ENCODE peak calls at places on chromosomes 11 and 22, in seven cellular contexts. One of them, this sample, is unnamed.

GRCh38 chr11:26072612-26073011 is 259.3 kb upstream of the ANO3 start:
- DNase-seq in uterus: no peak
- DNase-seq in NB4: no peak
- DNase-seq in H54: no peak
- DNase-seq in prostate gland: no peak
- DNase-seq in heart left ventricle: no peak
- DNase-seq in spleen: no peak
- DNase-seq in this sample: no peak

GRCh38 chr11:75959540-75959939 is 144.5 kb downstream of the UVRAG start:
- DNase-seq in prostate gland: no peak
- DNase-seq in NB4: no peak
- DNase-seq in heart left ventricle: no peak
- DNase-seq in uterus: no peak
- DNase-seq in spleen: no peak
- DNase-seq in H54: no peak
- DNase-seq in this sample: no peak

GRCh38 chr11:117281159-117281558 is 10.0 kb upstream of the BACE1-AS start:
- DNase-seq in spleen: no peak
- DNase-seq in NB4: no peak
- DNase-seq in H54: peak
- DNase-seq in heart left ventricle: no peak
- DNase-seq in uterus: peak
- DNase-seq in prostate gland: no peak
- DNase-seq in this sample: peak

GRCh38 chr11:77560605-77561004 is 29.1 kb upstream of the AQP11 start:
- DNase-seq in H54: peak
- DNase-seq in heart left ventricle: no peak
- DNase-seq in NB4: no peak
- DNase-seq in uterus: no peak
- DNase-seq in spleen: no peak
- DNase-seq in prostate gland: no peak
- DNase-seq in this sample: no peak

GRCh38 chr11:65121447-65121864 is 478 bp downstream of the FAU start:
- DNase-seq in NB4: peak
- DNase-seq in H54: no peak
- DNase-seq in spleen: peak
- DNase-seq in prostate gland: no peak
- DNase-seq in heart left ventricle: no peak
- DNase-seq in uterus: peak
- DNase-seq in this sample: no peak

GRCh38 chr11:112769170-112769569 is 192.1 kb upstream of the NCAM1 start:
- DNase-seq in uterus: no peak
- DNase-seq in heart left ventricle: no peak
- DNase-seq in H54: no peak
- DNase-seq in NB4: no peak
- DNase-seq in spleen: no peak
- DNase-seq in prostate gland: no peak
- DNase-seq in this sample: no peak

GRCh38 chr11:15035283-15035682 is 38.1 kb upstream of the CALCB start:
- DNase-seq in spleen: no peak
- DNase-seq in prostate gland: no peak
- DNase-seq in heart left ventricle: no peak
- DNase-seq in H54: no peak
- DNase-seq in NB4: no peak
- DNase-seq in uterus: no peak
- DNase-seq in this sample: no peak

GRCh38 chr22:17085277-17086091 is 684 bp downstream of the IL17RA start:
- DNase-seq in uterus: peak
- DNase-seq in prostate gland: no peak
- DNase-seq in spleen: no peak
- DNase-seq in H54: no peak
- DNase-seq in NB4: peak
- DNase-seq in heart left ventricle: peak
- DNase-seq in this sample: no peak

GRCh38 chr11:125956371-125956770 is 10.5 kb downstream of the VSIG10L2 start:
- DNase-seq in H54: no peak
- DNase-seq in prostate gland: no peak
- DNase-seq in NB4: no peak
- DNase-seq in spleen: peak
- DNase-seq in uterus: peak
- DNase-seq in heart left ventricle: peak
- DNase-seq in this sample: no peak

GRCh38 chr11:125257751-125258150 is 93.2 kb downstream of the PKNOX2 start:
- DNase-seq in H54: no peak
- DNase-seq in spleen: no peak
- DNase-seq in heart left ventricle: no peak
- DNase-seq in uterus: no peak
- DNase-seq in prostate gland: no peak
- DNase-seq in NB4: no peak
- DNase-seq in this sample: no peak

GRCh38 chr11:28169816-28170215 is 61.6 kb downstream of the METTL15 start:
- DNase-seq in heart left ventricle: no peak
- DNase-seq in uterus: no peak
- DNase-seq in NB4: peak
- DNase-seq in spleen: no peak
- DNase-seq in prostate gland: no peak
- DNase-seq in H54: no peak
- DNase-seq in this sample: no peak

GRCh38 chr22:50305658-50306566 is 1.5 kb downstream of the PLXNB2 start:
- DNase-seq in spleen: no peak
- DNase-seq in H54: peak
- DNase-seq in NB4: peak
- DNase-seq in prostate gland: peak
- DNase-seq in uterus: peak
- DNase-seq in heart left ventricle: peak
- DNase-seq in this sample: peak
- TF ChIP-seq POLR2A in spleen: no peak
- TF ChIP-seq POLR2A in H54: no peak
- TF ChIP-seq POLR2A in NB4: no peak
- TF ChIP-seq POLR2A in prostate gland: peak
- TF ChIP-seq POLR2A in uterus: no peak
- TF ChIP-seq POLR2A in heart left ventricle: no peak
- TF ChIP-seq POLR2A in this sample: no peak

DNA sequence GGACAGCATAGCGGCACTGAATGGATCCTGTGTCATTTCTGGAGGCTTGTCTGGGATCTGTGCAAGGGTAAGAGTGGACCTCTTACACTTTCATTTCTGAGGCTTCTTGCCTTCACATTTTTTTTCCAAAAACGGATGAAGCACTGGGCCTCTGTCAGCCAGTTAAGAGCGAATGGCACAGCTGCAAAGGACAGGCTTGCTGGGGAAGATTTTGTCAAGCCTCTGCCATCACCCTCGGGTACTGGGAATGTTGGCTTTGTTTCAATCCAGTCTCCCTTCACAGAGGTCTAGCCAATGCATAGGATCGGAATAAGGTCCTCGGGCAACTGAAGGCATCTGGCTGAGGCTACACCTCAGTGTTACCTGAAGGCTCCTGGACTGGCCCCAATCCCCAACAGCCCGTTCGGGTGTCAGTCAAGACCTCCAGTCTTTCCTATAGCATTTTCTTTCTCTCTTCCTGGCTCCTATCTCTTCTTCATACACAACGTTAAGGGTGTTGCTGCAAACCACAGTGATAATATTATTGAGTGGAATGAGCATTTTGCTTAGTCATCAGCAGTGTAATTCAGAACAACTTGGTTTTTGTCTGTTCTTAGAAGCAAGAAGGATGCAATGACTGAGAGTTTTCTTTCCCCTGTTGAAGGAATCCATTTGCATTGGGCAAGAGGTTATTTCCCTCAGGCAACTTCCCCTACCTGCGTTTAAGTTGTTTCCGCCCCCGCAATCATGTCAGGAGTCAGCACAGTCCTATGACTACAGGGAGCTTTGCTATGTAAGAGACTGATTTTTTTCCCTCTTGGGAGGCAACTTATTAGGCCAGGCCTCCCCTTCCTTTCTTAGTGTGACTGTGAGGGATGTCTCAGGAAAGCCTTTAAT is 22.8 kb downstream of the NPAT start:
- DNase-seq in spleen: no peak
- DNase-seq in H54: no peak
- DNase-seq in heart left ventricle: no peak
- DNase-seq in uterus: no peak
- DNase-seq in NB4: peak
- DNase-seq in prostate gland: no peak
- DNase-seq in this sample: no peak
- TF ChIP-seq POLR2A in spleen: no peak
- TF ChIP-seq POLR2A in H54: no peak
- TF ChIP-seq POLR2A in heart left ventricle: no peak
- TF ChIP-seq POLR2A in uterus: no peak
- TF ChIP-seq POLR2A in NB4: no peak
- TF ChIP-seq POLR2A in prostate gland: no peak
- TF ChIP-seq POLR2A in this sample: no peak

GRCh38 chr11:73980001-73980960 is 2.4 kb downstream of the UCP2 start:
- DNase-seq in heart left ventricle: peak
- DNase-seq in NB4: peak
- DNase-seq in spleen: peak
- DNase-seq in prostate gland: no peak
- DNase-seq in H54: no peak
- DNase-seq in uterus: no peak
- DNase-seq in this sample: no peak
- TF ChIP-seq POLR2A in heart left ventricle: no peak
- TF ChIP-seq POLR2A in NB4: no peak
- TF ChIP-seq POLR2A in spleen: no peak
- TF ChIP-seq POLR2A in prostate gland: no peak
- TF ChIP-seq POLR2A in H54: no peak
- TF ChIP-seq POLR2A in uterus: no peak
- TF ChIP-seq POLR2A in this sample: no peak

DNA sequence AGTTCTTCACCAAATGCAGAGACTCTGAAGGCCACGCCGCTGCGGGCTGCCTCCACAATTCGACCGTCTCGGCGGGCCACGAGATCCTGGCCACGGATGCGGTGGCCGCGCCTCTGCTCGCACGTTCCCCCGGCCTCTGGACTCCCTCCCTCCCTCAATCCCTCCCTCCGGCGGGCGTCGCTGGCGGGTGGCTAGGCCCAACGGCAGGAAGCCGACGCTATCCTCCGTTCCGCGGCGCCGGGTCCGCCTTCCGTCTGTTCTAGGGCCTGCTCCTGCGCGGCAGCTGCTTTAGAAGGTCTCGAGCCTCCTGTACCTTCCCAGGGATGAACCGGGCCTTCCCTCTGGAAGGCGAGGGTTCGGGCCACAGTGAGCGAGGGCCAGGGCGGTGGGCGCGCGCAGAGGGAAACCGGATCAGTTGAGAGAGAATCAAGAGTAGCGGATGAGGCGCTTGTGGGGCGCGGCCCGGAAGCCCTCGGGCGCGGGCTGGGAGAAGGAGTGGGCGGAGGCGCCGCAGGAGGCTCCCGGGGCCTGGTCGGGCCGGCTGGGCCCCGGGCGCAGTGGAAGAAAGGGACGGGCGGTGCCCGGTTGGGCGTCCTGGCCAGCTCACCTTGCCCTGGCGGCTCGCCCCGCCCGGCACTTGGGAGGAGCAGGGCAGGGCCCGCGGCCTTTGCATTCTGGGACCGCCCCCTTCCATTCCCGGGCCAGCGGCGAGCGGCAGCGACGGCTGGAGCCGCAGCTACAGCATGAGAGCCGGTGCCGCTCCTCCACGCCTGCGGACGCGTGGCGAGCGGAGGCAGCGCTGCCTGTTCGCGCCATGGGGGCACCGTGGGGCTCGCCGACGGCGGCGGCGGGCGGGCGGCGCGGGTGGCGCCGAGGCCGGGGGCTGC is at the start of gene FUT4:
- DNase-seq in uterus: peak
- DNase-seq in spleen: peak
- DNase-seq in heart left ventricle: peak
- DNase-seq in H54: peak
- DNase-seq in prostate gland: peak
- DNase-seq in NB4: peak
- DNase-seq in this sample: peak
- TF ChIP-seq POLR2A in uterus: peak
- TF ChIP-seq POLR2A in spleen: peak
- TF ChIP-seq POLR2A in heart left ventricle: no peak
- TF ChIP-seq POLR2A in H54: peak
- TF ChIP-seq POLR2A in prostate gland: peak
- TF ChIP-seq POLR2A in NB4: peak
- TF ChIP-seq POLR2A in this sample: no peak

GRCh38 chr11:118328745-118329144 is 13.8 kb downstream of the CD3D start:
- DNase-seq in H54: no peak
- DNase-seq in heart left ventricle: no peak
- DNase-seq in NB4: no peak
- DNase-seq in uterus: no peak
- DNase-seq in spleen: no peak
- DNase-seq in prostate gland: no peak
- DNase-seq in this sample: no peak

GRCh38 chr11:118320515-118320914 is 16.0 kb downstream of the CD3E start:
- DNase-seq in NB4: no peak
- DNase-seq in H54: no peak
- DNase-seq in spleen: no peak
- DNase-seq in heart left ventricle: no peak
- DNase-seq in uterus: no peak
- DNase-seq in prostate gland: no peak
- DNase-seq in this sample: no peak

GRCh38 chr11:118322721-118323120 is 18.2 kb downstream of the CD3E start:
- DNase-seq in H54: no peak
- DNase-seq in NB4: no peak
- DNase-seq in spleen: peak
- DNase-seq in prostate gland: no peak
- DNase-seq in uterus: no peak
- DNase-seq in heart left ventricle: no peak
- DNase-seq in this sample: no peak

GRCh38 chr11:118321386-118322082 is 17.0 kb downstream of the CD3E start:
- DNase-seq in spleen: no peak
- DNase-seq in uterus: no peak
- DNase-seq in heart left ventricle: no peak
- DNase-seq in NB4: peak
- DNase-seq in prostate gland: no peak
- DNase-seq in H54: no peak
- DNase-seq in this sample: no peak

DNA sequence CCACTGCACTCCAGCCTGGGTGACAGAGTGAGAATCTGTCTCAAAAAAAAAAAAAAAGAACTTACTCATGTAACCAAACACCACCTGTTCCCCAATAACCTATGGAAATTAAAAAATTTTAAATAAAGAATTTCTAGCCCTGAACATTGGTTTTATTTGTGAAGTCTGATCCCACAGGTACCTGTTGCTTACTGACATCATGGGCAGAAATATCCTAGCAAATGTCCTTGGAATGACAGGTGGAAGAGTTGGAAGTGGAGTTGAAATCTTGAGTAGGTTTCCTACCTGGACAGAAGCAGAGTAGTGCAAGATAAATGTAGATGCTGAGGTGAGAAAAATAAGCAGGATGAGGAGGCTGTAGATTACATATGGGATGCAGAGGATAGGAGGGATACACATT is 17.2 kb downstream of the CD3D start:
- DNase-seq in spleen: no peak
- DNase-seq in NB4: no peak
- DNase-seq in prostate gland: no peak
- DNase-seq in heart left ventricle: no peak
- DNase-seq in H54: no peak
- DNase-seq in uterus: no peak
- DNase-seq in this sample: no peak
- TF ChIP-seq POLR2A in spleen: no peak
- TF ChIP-seq POLR2A in NB4: no peak
- TF ChIP-seq POLR2A in prostate gland: no peak
- TF ChIP-seq POLR2A in heart left ventricle: no peak
- TF ChIP-seq POLR2A in H54: no peak
- TF ChIP-seq POLR2A in uterus: no peak
- TF ChIP-seq POLR2A in this sample: no peak

GRCh38 chr11:58573451-58574104 is 2.1 kb downstream of the LPXN start:
- DNase-seq in H54: peak
- DNase-seq in NB4: peak
- DNase-seq in prostate gland: peak
- DNase-seq in spleen: no peak
- DNase-seq in uterus: peak
- DNase-seq in heart left ventricle: no peak
- DNase-seq in this sample: no peak
- TF ChIP-seq POLR2A in H54: no peak
- TF ChIP-seq POLR2A in NB4: no peak
- TF ChIP-seq POLR2A in prostate gland: no peak
- TF ChIP-seq POLR2A in spleen: no peak
- TF ChIP-seq POLR2A in uterus: no peak
- TF ChIP-seq POLR2A in heart left ventricle: no peak
- TF ChIP-seq POLR2A in this sample: no peak

GRCh38 chr22:50627914-50628542 is at the start of gene ARSA:
- DNase-seq in H54: no peak
- DNase-seq in prostate gland: peak
- DNase-seq in NB4: peak
- DNase-seq in heart left ventricle: peak
- DNase-seq in uterus: peak
- DNase-seq in spleen: peak
- DNase-seq in this sample: peak
- TF ChIP-seq POLR2A in H54: peak
- TF ChIP-seq POLR2A in prostate gland: peak
- TF ChIP-seq POLR2A in NB4: peak
- TF ChIP-seq POLR2A in heart left ventricle: no peak
- TF ChIP-seq POLR2A in uterus: peak
- TF ChIP-seq POLR2A in spleen: no peak
- TF ChIP-seq POLR2A in this sample: no peak

This sample was measured in testis.